ENCODE peak calls at places on chromosome 13, in eight cellular contexts. One of them, this sample, is unnamed.

GRCh38 chr13:34617684-34618083 is 324.4 kb upstream of the NBEA start:
- DNase-seq in NCI-H2107: no peak
- DNase-seq in fibroblast of the aortic adventitia: no peak
- DNase-seq in substantia nigra: no peak
- DNase-seq in upper lobe of right lung: no peak
- DNase-seq in NCI-H510A treated with DMSO at 0.1 percent for 48 hours: no peak
- DNase-seq in esophagus squamous epithelium: no peak
- DNase-seq in suprapubic skin: no peak
- DNase-seq in this sample: no peak

GRCh38 chr13:71685072-71685471 is 181.9 kb downstream of the DACH1 start:
- DNase-seq in upper lobe of right lung: no peak
- DNase-seq in suprapubic skin: no peak
- DNase-seq in esophagus squamous epithelium: no peak
- DNase-seq in NCI-H2107: no peak
- DNase-seq in NCI-H510A treated with DMSO at 0.1 percent for 48 hours: no peak
- DNase-seq in substantia nigra: no peak
- DNase-seq in fibroblast of the aortic adventitia: no peak
- DNase-seq in this sample: no peak

GRCh38 chr13:112454648-112455334 is 78.6 kb downstream of the SPACA7 start:
- DNase-seq in NCI-H2107: no peak
- DNase-seq in substantia nigra: no peak
- DNase-seq in esophagus squamous epithelium: no peak
- DNase-seq in upper lobe of right lung: no peak
- DNase-seq in fibroblast of the aortic adventitia: no peak
- DNase-seq in NCI-H510A treated with DMSO at 0.1 percent for 48 hours: no peak
- DNase-seq in suprapubic skin: no peak
- DNase-seq in this sample: no peak

GRCh38 chr13:95044452-95045205 is 256.6 kb downstream of the ABCC4 start:
- DNase-seq in fibroblast of the aortic adventitia: no peak
- DNase-seq in suprapubic skin: no peak
- DNase-seq in esophagus squamous epithelium: no peak
- DNase-seq in NCI-H510A treated with DMSO at 0.1 percent for 48 hours: no peak
- DNase-seq in upper lobe of right lung: no peak
- DNase-seq in NCI-H2107: no peak
- DNase-seq in substantia nigra: no peak
- DNase-seq in this sample: no peak

GRCh38 chr13:74024314-74024713 is 109.9 kb downstream of the KLF12 start:
- DNase-seq in NCI-H510A treated with DMSO at 0.1 percent for 48 hours: no peak
- DNase-seq in upper lobe of right lung: no peak
- DNase-seq in esophagus squamous epithelium: no peak
- DNase-seq in fibroblast of the aortic adventitia: no peak
- DNase-seq in suprapubic skin: no peak
- DNase-seq in substantia nigra: no peak
- DNase-seq in NCI-H2107: no peak
- DNase-seq in this sample: no peak

GRCh38 chr13:26412961-26413716 is 144.3 kb upstream of the WASF3 start:
- DNase-seq in esophagus squamous epithelium: no peak
- DNase-seq in upper lobe of right lung: no peak
- DNase-seq in NCI-H2107: no peak
- DNase-seq in NCI-H510A treated with DMSO at 0.1 percent for 48 hours: no peak
- DNase-seq in fibroblast of the aortic adventitia: no peak
- DNase-seq in substantia nigra: no peak
- DNase-seq in suprapubic skin: no peak
- DNase-seq in this sample: no peak

GRCh38 chr13:30818323-30818960 is 83.1 kb downstream of the ALOX5AP start:
- DNase-seq in substantia nigra: no peak
- DNase-seq in suprapubic skin: no peak
- DNase-seq in fibroblast of the aortic adventitia: peak; percentile 94
- DNase-seq in esophagus squamous epithelium: no peak
- DNase-seq in upper lobe of right lung: no peak
- DNase-seq in NCI-H510A treated with DMSO at 0.1 percent for 48 hours: no peak
- DNase-seq in NCI-H2107: no peak
- DNase-seq in this sample: peak; percentile 57

GRCh38 chr13:26184791-26185250 is 37.3 kb downstream of the RNF6 start:
- DNase-seq in NCI-H510A treated with DMSO at 0.1 percent for 48 hours: peak; percentile 64
- DNase-seq in NCI-H2107: peak; percentile 1
- DNase-seq in upper lobe of right lung: no peak
- DNase-seq in esophagus squamous epithelium: peak; percentile 4
- DNase-seq in substantia nigra: peak; percentile 53
- DNase-seq in fibroblast of the aortic adventitia: peak; percentile 79
- DNase-seq in suprapubic skin: no peak
- DNase-seq in this sample: peak; percentile 60

GRCh38 chr13:45242070-45242469 is 41.2 kb upstream of the KCTD4 start:
- DNase-seq in esophagus squamous epithelium: no peak
- DNase-seq in fibroblast of the aortic adventitia: peak; percentile 64
- DNase-seq in upper lobe of right lung: no peak
- DNase-seq in suprapubic skin: no peak
- DNase-seq in NCI-H2107: no peak
- DNase-seq in substantia nigra: no peak
- DNase-seq in NCI-H510A treated with DMSO at 0.1 percent for 48 hours: no peak
- DNase-seq in this sample: peak; percentile 44

GRCh38 chr13:51417716-51418115 is 35.1 kb downstream of the INTS6 start:
- DNase-seq in esophagus squamous epithelium: no peak
- DNase-seq in substantia nigra: no peak
- DNase-seq in suprapubic skin: no peak
- DNase-seq in NCI-H2107: no peak
- DNase-seq in NCI-H510A treated with DMSO at 0.1 percent for 48 hours: no peak
- DNase-seq in upper lobe of right lung: no peak
- DNase-seq in fibroblast of the aortic adventitia: no peak
- DNase-seq in this sample: no peak